ENCODE peak calls at places on chromosomes 13 and 19, in seven cellular contexts. X is epithelial cell of esophagus; S is stimulated activated CD8-positive, alpha-beta memory T cell treated with anti-CD3 and anti-CD28 coated beads, Interleukin-4, amount 100 ng/mL, for 1 hour; U is ovary; N is head of caudate nucleus; A is stimulated activated CD4-positive, alpha-beta T cell treated with anti-CD3 and anti-CD28 coated beads, Interleukin-4, amount 100 ng/mL, for 1 hour; I is activated CD8-positive, alpha-beta memory T cell treated with anti-CD3 and anti-CD28 coated beads for 48 hours. O is an unnamed sample.

GRCh38 chr13:34025746-34026145 is 207.8 kb downstream of the RFC3 start:
- DNase-seq in S (no peak), I (no peak), N (no peak), X (peak; percentile 53), A (no peak), U (no peak), O (no peak)

GRCh38 chr19:30097746-30098280 is 155.8 kb downstream of the URI1 start:
- DNase-seq in S (no peak), X (no peak), N (no peak), U (no peak), A (no peak), I (no peak), O (no peak)

GRCh38 chr19:42961119-42961518 is 24.1 kb upstream of the PSG7 start:
- DNase-seq in I (no peak), A (no peak), S (no peak), X (no peak), U (no peak), N (no peak), O (no peak)

GRCh38 chr19:35476149-35476548 is 14.1 kb downstream of the KRTDAP start:
- DNase-seq in N (no peak), S (no peak), I (no peak), A (no peak), U (no peak), X (no peak), O (no peak)

GRCh38 chr19:49362926-49363264 is 679 bp upstream of the TEAD2 start:
- DNase-seq in A (no peak), U (peak; percentile 77), I (no peak), X (no peak), N (no peak), S (no peak), O (peak; percentile 70)

GRCh38 chr13:77026255-77026782 is 640 bp downstream of the FBXL3 start:
- DNase-seq in X (peak; percentile 89), N (peak; percentile 65), A (peak; percentile 71), U (peak; percentile 80), I (peak; percentile 58), S (peak; percentile 38), O (peak; percentile 2)

GRCh38 chr13:94415484-94415883 is 64.0 kb downstream of the DCT start:
- DNase-seq in I (no peak), X (no peak), S (no peak), U (no peak), A (no peak), N (no peak), O (no peak)

GRCh38 chr13:75454497-75454896 is 27.5 kb downstream of the TBC1D4 start:
- DNase-seq in N (no peak), S (no peak), I (no peak), U (no peak), X (peak; percentile 83), A (no peak), O (no peak)

GRCh38 chr13:44231786-44232516 is 141.7 kb upstream of the SERP2 start:
- DNase-seq in S (no peak), N (no peak), I (no peak), A (peak; percentile 13), U (no peak), X (peak; percentile 100), O (no peak)

GRCh38 chr13:22252281-22252830 is 581.5 kb downstream of the FGF9 start:
- DNase-seq in N (no peak), U (no peak), S (no peak), A (no peak), X (no peak), I (no peak), O (no peak)

GRCh38 chr13:78030351-78030750 is 111.7 kb upstream of the EDNRB start:
- DNase-seq in X (no peak), N (no peak), I (no peak), S (no peak), U (no peak), A (no peak), O (no peak)

GRCh38 chr19:34485831-34486230 is 4.3 kb downstream of the WTIP start:
- DNase-seq in I (no peak), X (no peak), A (no peak), U (no peak), N (no peak), S (no peak), O (no peak)

GRCh38 chr13:99220199-99220931 is 19.7 kb downstream of the UBAC2 start:
- DNase-seq in I (no peak), U (no peak), S (no peak), A (no peak), X (no peak), N (no peak), O (no peak)

GRCh38 chr19:20611866-20612265 is 46.3 kb upstream of the ZNF737 start:
- DNase-seq in I (no peak), A (no peak), X (no peak), N (no peak), S (no peak), U (peak; percentile 48), O (no peak)

GRCh38 chr13:43804461-43805070 is 17.8 kb upstream of the ENOX1 start:
- DNase-seq in S (no peak), X (peak; percentile 72), U (no peak), I (no peak), N (no peak), A (no peak), O (peak; percentile 79)

GRCh38 chr19:1814391-1814790 is 2.3 kb upstream of the ATP8B3 start:
- DNase-seq in I (no peak), A (no peak), X (no peak), S (no peak), U (no peak), N (no peak), O (no peak)

GRCh38 chr19:18725755-18726416 is 42.4 kb downstream of the CRTC1 start:
- DNase-seq in U (peak; percentile 71), X (no peak), S (no peak), A (no peak), N (no peak), I (no peak), O (no peak)